ENCODE peak calls at places on chromosome 5, in six cellular contexts. N, P, E, A, C and H are unnamed samples.

GRCh38 chr5:82952326-82952725 is 124.9 kb downstream of the TMEM167A start:
- DNase-seq in N (no peak), P (no peak), E (no peak), A (no peak), C (peak), H (no peak)

GRCh38 chr5:76025069-76025468 is 58.1 kb upstream of the SV2C start:
- DNase-seq in N (no peak), P (no peak), E (no peak), A (no peak), C (no peak), H (no peak)

GRCh38 chr5:168600409-168600808 is 21.2 kb upstream of the PANK3 start:
- DNase-seq in N (peak), P (no peak), E (no peak), A (no peak), C (no peak), H (no peak)

GRCh38 chr5:119409235-119409815 is 43.0 kb upstream of the HSD17B4 start:
- DNase-seq in N (no peak), P (no peak), E (no peak), A (no peak), C (no peak), H (no peak)

GRCh38 chr5:35213608-35214007 is 16.7 kb downstream of the PRLR start:
- DNase-seq in N (peak), P (no peak), E (no peak), A (no peak), C (peak), H (no peak)

GRCh38 chr5:136066705-136067271 is 38.0 kb downstream of the TGFBI start:
- DNase-seq in N (no peak), P (peak), E (no peak), A (peak), C (peak), H (no peak)

GRCh38 chr5:177049285-177049684 is 26.8 kb downstream of the ZNF346 start:
- DNase-seq in N (no peak), P (no peak), E (no peak), A (no peak), C (no peak), H (no peak)

GRCh38 chr5:172931001-172931536 is 28.2 kb upstream of the RPL26L1 start:
- DNase-seq in N (no peak), P (no peak), E (no peak), A (peak), C (peak), H (no peak)

GRCh38 chr5:76257897-76258296 is 145.2 kb upstream of the IQGAP2 start:
- DNase-seq in N (no peak), P (no peak), E (no peak), A (no peak), C (no peak), H (no peak)

GRCh38 chr5:104942735-104943134 is 1380.1 kb upstream of the NUDT12 start:
- DNase-seq in N (no peak), P (no peak), E (no peak), A (no peak), C (no peak), H (no peak)

GRCh38 chr5:3122985-3123762 is 371.7 kb upstream of the IRX2 start:
- DNase-seq in N (no peak), P (no peak), E (no peak), A (no peak), C (no peak), H (no peak)

GRCh38 chr5:67267522-67268232 is 71.1 kb upstream of the CD180 start:
- DNase-seq in N (no peak), P (no peak), E (no peak), A (no peak), C (no peak), H (peak)

GRCh38 chr5:172944741-172945140 is 14.5 kb upstream of the RPL26L1 start:
- DNase-seq in N (no peak), P (no peak), E (no peak), A (no peak), C (peak), H (peak)

GRCh38 chr5:100860407-100860806 is 42.7 kb downstream of the ST8SIA4 start:
- DNase-seq in N (no peak), P (no peak), E (no peak), A (no peak), C (no peak), H (no peak)

GRCh38 chr5:180297587-180298282 is 5.9 kb upstream of the MAPK9 start:
- DNase-seq in N (no peak), P (no peak), E (no peak), A (no peak), C (no peak), H (no peak)

GRCh38 chr5:132064140-132064539 is 3.7 kb downstream of the IL3 start:
- DNase-seq in N (no peak), P (no peak), E (no peak), A (no peak), C (no peak), H (peak)

GRCh38 chr5:176676361-176676824 is 29.1 kb downstream of the TSPAN17 start:
- DNase-seq in N (no peak), P (no peak), E (no peak), A (no peak), C (peak), H (peak)

GRCh38 chr5:40404613-40405012 is 275.1 kb upstream of the PTGER4 start:
- DNase-seq in N (no peak), P (no peak), E (no peak), A (no peak), C (no peak), H (no peak)

GRCh38 chr5:177500685-177501522 is 3.5 kb upstream of the PDLIM7 start:
- DNase-seq in N (peak), P (peak), E (no peak), A (no peak), C (peak), H (peak)

GRCh38 chr5:109917966-109918365 is 228.2 kb downstream of the MAN2A1 start:
- DNase-seq in N (no peak), P (no peak), E (no peak), A (no peak), C (no peak), H (no peak)

DNA sequence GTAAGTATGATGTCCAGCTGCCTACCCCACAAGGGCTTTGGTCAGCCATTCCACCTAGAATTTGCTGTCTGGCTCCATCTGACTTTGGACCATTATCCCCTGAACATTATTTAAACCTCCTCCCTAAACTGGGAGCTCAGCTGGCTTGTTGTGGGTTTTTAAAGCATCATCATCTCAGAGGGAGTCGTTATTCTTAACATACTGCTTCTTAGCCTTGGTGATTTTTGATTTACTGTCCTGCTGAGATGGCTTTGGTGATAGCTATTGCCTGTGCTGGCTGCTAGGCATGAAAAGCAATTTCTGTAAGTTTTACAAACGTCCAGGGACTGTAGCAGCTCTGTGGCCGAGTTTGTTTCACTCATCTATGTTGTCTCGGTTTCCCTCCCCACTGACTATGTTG is 256.1 kb downstream of the NR3C1 start:
- DNase-seq in N (no peak), P (no peak), E (no peak), A (no peak), C (no peak), H (no peak)
- H3K4me3 ChIP-seq in N (no peak), P (no peak), E (no peak), A (no peak), C (no peak), H (no peak)

GRCh38 chr5:24397601-24398000 is 247.2 kb downstream of the CDH10 start:
- DNase-seq in N (no peak), P (no peak), E (no peak), A (no peak), C (no peak), H (no peak)
- H3K4me3 ChIP-seq in N (no peak), P (no peak), E (no peak), A (no peak), C (no peak), H (no peak)

DNA sequence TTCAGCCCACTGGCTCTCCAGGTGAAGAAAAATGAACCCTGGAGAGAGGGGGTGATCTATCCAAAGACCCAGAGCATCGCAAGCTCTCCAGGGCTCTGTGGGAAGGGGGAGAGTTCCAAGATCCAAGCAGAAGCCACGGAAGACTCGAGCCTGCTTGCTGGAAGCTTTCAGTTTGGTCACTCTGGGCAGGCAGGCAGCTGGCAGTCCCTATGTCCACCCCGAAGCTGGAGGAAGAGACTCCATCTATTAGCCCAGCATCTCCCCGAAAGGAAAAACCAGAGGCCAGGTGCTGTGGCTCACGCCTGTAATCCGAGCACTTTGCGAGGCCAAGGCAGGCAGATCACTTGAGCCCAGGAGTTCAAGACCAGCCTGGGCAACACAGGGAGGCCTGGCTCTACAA is 10.7 kb upstream of the SPARC start:
- DNase-seq in N (no peak), P (no peak), E (no peak), A (no peak), C (peak), H (no peak)
- H3K4me3 ChIP-seq in N (no peak), P (no peak), E (no peak), A (no peak), C (peak), H (no peak)

GRCh38 chr5:139648205-139649081 is at the start of gene CXXC5:
- DNase-seq in N (peak), P (peak), E (no peak), A (no peak), C (peak), H (peak)

GRCh38 chr5:139650031-139650688 is 2.0 kb downstream of the CXXC5 start:
- DNase-seq in N (no peak), P (no peak), E (no peak), A (no peak), C (peak), H (peak)

GRCh38 chr5:139647406-139648204 is 544 bp upstream of the CXXC5 start:
- DNase-seq in N (no peak), P (no peak), E (no peak), A (no peak), C (no peak), H (no peak)

GRCh38 chr5:139650689-139651501 is 2.7 kb downstream of the CXXC5 start:
- DNase-seq in N (no peak), P (peak), E (no peak), A (no peak), C (peak), H (peak)

GRCh38 chr5:139649082-139649991 is 1.2 kb downstream of the CXXC5 start:
- DNase-seq in N (peak), P (no peak), E (no peak), A (no peak), C (peak), H (peak)
- H3K4me3 ChIP-seq in N (peak), P (peak), E (peak), A (peak), C (peak), H (peak)

GRCh38 chr5:145983461-145983860 is 47.1 kb downstream of the SH3RF2 start:
- DNase-seq in N (no peak), P (no peak), E (no peak), A (no peak), C (no peak), H (no peak)
- H3K4me3 ChIP-seq in N (no peak), P (no peak), E (no peak), A (no peak), C (no peak), H (no peak)

GRCh38 chr5:64164166-64164565 is 1.5 kb upstream of the RNF180 start:
- DNase-seq in N (no peak), P (no peak), E (no peak), A (no peak), C (peak), H (no peak)
- H3K4me3 ChIP-seq in N (no peak), P (no peak), E (no peak), A (no peak), C (no peak), H (no peak)

GRCh38 chr5:52802272-52803011 is 14.7 kb downstream of the ITGA1 start:
- DNase-seq in N (no peak), P (no peak), E (no peak), A (no peak), C (no peak), H (no peak)
- H3K4me3 ChIP-seq in N (peak), P (no peak), E (no peak), A (peak), C (peak), H (peak)

DNA sequence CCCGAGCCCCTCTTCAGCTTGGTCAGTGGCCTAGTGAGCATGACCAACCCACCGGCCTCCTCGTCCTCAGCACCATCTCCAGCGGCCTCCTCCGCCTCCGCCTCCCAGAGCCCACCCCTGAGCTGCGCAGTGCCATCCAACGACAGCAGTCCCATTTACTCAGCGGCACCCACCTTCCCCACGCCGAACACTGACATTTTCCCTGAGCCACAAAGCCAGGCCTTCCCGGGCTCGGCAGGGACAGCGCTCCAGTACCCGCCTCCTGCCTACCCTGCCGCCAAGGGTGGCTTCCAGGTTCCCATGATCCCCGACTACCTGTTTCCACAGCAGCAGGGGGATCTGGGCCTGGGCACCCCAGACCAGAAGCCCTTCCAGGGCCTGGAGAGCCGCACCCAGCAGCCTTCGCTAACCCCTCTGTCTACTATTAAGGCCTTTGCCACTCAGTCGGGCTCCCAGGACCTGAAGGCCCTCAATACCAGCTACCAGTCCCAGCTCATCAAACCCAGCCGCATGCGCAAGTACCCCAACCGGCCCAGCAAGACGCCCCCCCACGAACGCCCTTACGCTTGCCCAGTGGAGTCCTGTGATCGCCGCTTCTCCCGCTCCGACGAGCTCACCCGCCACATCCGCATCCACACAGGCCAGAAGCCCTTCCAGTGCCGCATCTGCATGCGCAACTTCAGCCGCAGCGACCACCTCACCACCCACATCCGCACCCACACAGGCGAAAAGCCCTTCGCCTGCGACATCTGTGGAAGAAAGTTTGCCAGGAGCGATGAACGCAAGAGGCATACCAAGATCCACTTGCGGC is 1.8 kb downstream of the EGR1 start:
- DNase-seq in N (no peak), P (no peak), E (peak), A (peak), C (peak), H (peak)
- H3K4me3 ChIP-seq in N (peak), P (peak), E (peak), A (peak), C (peak), H (peak)

GRCh38 chr5:43065384-43066230 is 25.5 kb upstream of the ANXA2R start:
- DNase-seq in N (peak), P (peak), E (no peak), A (no peak), C (peak), H (peak)

GRCh38 chr5:43068037-43068436 is 27.9 kb upstream of the ANXA2R start:
- DNase-seq in N (no peak), P (no peak), E (no peak), A (no peak), C (peak), H (no peak)

GRCh38 chr5:43063731-43064171 is 23.6 kb upstream of the ANXA2R start:
- DNase-seq in N (no peak), P (no peak), E (no peak), A (no peak), C (peak), H (peak)

GRCh38 chr5:43066231-43066798 is 26.2 kb upstream of the ANXA2R start:
- DNase-seq in N (peak), P (peak), E (no peak), A (no peak), C (peak), H (peak)

GRCh38 chr5:43066799-43067741 is 27.0 kb upstream of the ANXA2R start:
- DNase-seq in N (peak), P (peak), E (no peak), A (no peak), C (peak), H (peak)
- H3K4me3 ChIP-seq in N (peak), P (peak), E (peak), A (peak), C (peak), H (peak)

DNA sequence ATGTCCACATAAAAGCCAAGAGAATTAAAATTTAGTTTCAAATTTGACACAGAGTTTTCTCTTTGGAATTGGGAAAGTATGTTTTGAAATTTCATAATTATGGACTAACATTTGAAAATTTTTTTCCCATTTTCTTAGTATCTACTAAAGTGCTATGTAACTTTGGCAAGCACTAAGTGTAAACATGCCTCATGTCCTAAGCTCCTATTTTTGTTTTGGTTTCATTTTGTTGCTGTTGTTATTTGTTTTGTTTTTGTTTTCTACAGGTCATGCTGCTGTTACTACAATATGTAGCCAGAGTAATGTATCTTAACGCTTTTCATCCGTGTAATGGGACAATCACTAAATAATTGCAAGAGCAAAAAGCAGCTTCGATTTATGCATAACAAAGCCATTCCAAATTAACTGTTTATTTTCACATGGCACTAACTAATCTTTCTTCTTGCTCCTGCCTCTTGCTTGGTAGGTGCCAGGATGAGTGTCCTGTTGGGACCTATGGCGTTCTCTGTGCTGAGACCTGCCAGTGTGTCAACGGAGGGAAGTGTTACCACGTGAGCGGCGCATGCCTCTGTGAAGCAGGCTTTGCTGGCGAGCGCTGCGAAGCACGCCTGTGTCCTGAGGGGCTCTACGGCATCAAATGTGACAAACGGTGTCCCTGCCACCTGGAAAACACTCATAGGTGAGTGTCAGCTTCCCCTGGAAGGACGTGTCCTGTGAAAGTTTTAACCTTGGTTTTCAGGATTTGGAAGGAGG is 107.3 kb upstream of the PRRC1 start:
- DNase-seq in N (no peak), P (no peak), E (no peak), A (no peak), C (peak), H (no peak)
- H3K4me3 ChIP-seq in N (no peak), P (no peak), E (no peak), A (no peak), C (peak), H (no peak)